ENCODE peak calls at places on chromosomes 4 and X, in ten cellular contexts. B, T, C, E, A, V, J, H, G and M are unnamed samples.

GRCh38 chrX:6024204-6024603 is 204.5 kb downstream of the NLGN4X start:
- DNase-seq in J (no peak), H (no peak), A (no peak), G (no peak), C (no peak), T (no peak), V (no peak), E (no peak), B (peak; percentile 25), M (no peak)

GRCh38 chr4:162011039-162011438 is 152.8 kb downstream of the FSTL5 start:
- DNase-seq in B (no peak), V (peak; percentile 67), E (no peak), G (no peak), H (no peak), A (no peak), C (no peak), J (no peak), T (no peak), M (no peak)

GRCh38 chr4:71266090-71266794 is 72.6 kb upstream of the SLC4A4 start:
- DNase-seq in B (no peak), V (peak; percentile 81), J (no peak), H (no peak), T (no peak), G (no peak), C (no peak), A (no peak), E (no peak), M (no peak)

GRCh38 chrX:149472620-149473019 is 32.5 kb downstream of the IDS start:
- DNase-seq in B (no peak), H (no peak), A (no peak), C (no peak), V (no peak), G (no peak), T (no peak), J (no peak), E (no peak), M (no peak)

GRCh38 chr4:57159866-57160265 is 49.7 kb upstream of the IGFBP7 start:
- DNase-seq in J (no peak), E (no peak), G (no peak), A (no peak), T (no peak), B (no peak), C (no peak), V (no peak), H (no peak), M (no peak)

GRCh38 chr4:73944061-73944875 is 37.6 kb downstream of the PF4 start:
- DNase-seq in G (no peak), C (peak; percentile 73), H (no peak), J (peak; percentile 35), A (peak; percentile 17), T (peak; percentile 24), B (no peak), E (peak; percentile 42), V (peak; percentile 50), M (no peak)

GRCh38 chr4:139017861-139018260 is 2.3 kb downstream of the NOCT start:
- DNase-seq in B (no peak), T (no peak), H (no peak), C (no peak), G (no peak), V (peak; percentile 58), A (no peak), J (no peak), E (no peak), M (no peak)

GRCh38 chrX:63350551-63350950 is 581 bp downstream of the SPIN4 start:
- DNase-seq in E (peak; percentile 18), C (peak; percentile 75), G (no peak), H (no peak), B (no peak), V (peak; percentile 42), T (peak; percentile 30), J (no peak), A (no peak), M (no peak)

GRCh38 chr4:157978680-157979361 is 194.0 kb downstream of the GASK1B start:
- DNase-seq in V (peak; percentile 89), T (peak; percentile 82), G (no peak), J (peak; percentile 26), H (no peak), B (no peak), C (no peak), E (peak; percentile 80), A (no peak), M (peak; percentile 72)

GRCh38 chr4:180203349-180203748 is 2039.9 kb upstream of the TENM3 start:
- DNase-seq in J (no peak), A (no peak), T (no peak), H (no peak), G (no peak), E (no peak), V (no peak), B (no peak), C (no peak), M (no peak)

GRCh38 chr4:92270908-92271307 is 32.9 kb upstream of the GRID2 start:
- DNase-seq in C (no peak), B (no peak), E (no peak), V (no peak), H (no peak), G (no peak), A (no peak), T (no peak), J (no peak), M (no peak)

GRCh38 chrX:49139713-49140112 is 16.2 kb upstream of the GPKOW start:
- DNase-seq in A (no peak), J (no peak), H (no peak), G (no peak), T (no peak), V (no peak), E (no peak), B (no peak), C (no peak), M (no peak)

GRCh38 chrX:45851434-45851991 is 650.8 kb upstream of the DIPK2B start:
- DNase-seq in E (peak; percentile 61), B (peak; percentile 57), H (no peak), G (peak; percentile 63), C (peak; percentile 80), A (no peak), T (peak; percentile 1), V (peak; percentile 67), J (peak; percentile 38), M (no peak)

GRCh38 chrX:38654302-38654701 is 93.0 kb downstream of the TSPAN7 start:
- DNase-seq in V (peak; percentile 43), G (no peak), T (peak; percentile 43), H (no peak), B (no peak), J (no peak), A (no peak), C (no peak), E (peak; percentile 35), M (no peak)

DNA sequence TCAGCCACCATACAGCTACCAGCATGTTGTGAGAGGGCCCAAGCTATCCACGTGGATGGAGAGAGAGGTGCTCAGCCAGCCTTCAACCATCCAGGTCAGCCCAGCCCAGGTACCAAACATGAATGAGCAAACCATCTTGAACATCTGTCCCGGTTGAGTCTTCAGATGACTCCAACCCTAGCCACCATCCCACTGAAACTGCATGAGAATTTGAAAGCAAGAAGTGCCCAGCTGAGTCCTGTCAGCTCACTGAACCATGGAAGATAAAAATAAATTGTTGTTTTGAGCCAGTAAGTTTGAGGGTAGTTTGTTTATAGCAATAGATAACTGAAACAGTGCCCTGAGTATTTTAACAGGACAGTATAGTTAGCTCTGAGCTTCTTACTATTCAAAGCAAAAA is 7.3 kb upstream of the SEL1L3 start:
- DNase-seq in T (no peak), H (no peak), B (no peak), J (no peak), A (no peak), C (no peak), G (no peak), E (no peak), V (no peak), M (no peak)
- H3K4me1 ChIP-seq in T (peaks cover 17% of the 10 kb centered on the region), H (no peaks in the 10 kb centered on the region), B (peaks cover 9% of the 10 kb centered on the region), J (peaks cover 11% of the 10 kb centered on the region), A (no peaks in the 10 kb centered on the region), C (peaks cover 64% of the 10 kb centered on the region), G (no peaks in the 10 kb centered on the region), E (no peaks in the 10 kb centered on the region), V (no peaks in the 10 kb centered on the region), M (no peaks in the 10 kb centered on the region)

DNA sequence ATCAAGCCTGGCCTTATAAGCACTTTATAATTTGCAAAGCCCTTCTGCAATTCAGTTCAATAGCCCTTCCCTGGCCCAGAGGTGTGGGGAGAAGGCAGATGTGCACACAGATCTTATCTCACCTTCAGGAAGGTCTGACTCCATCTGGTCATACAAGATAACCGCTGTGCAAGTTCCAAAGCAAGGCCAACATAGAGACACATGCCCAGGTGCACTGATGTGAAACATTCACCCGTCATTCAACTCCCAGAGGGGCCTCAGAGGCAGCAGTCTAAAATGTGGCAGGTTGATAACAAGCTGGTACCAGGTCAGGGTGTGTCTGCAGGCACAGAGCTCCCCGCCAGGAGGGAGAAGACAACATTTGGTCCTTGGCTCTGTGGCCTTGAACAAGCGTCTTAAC is 10.9 kb upstream of the WFS1 start:
- DNase-seq in E (no peak), G (no peak), H (no peak), T (no peak), J (no peak), C (no peak), V (no peak), A (no peak), B (no peak), M (no peak)
- H3K4me1 ChIP-seq in E (no peaks in the 10 kb centered on the region), G (no peaks in the 10 kb centered on the region), H (no peaks in the 10 kb centered on the region), T (peaks cover 2% of the 10 kb centered on the region), J (no peaks in the 10 kb centered on the region), C (peaks cover 10% of the 10 kb centered on the region), V (no peaks in the 10 kb centered on the region), A (no peaks in the 10 kb centered on the region), B (no peaks in the 10 kb centered on the region), M (no peaks in the 10 kb centered on the region)

DNA sequence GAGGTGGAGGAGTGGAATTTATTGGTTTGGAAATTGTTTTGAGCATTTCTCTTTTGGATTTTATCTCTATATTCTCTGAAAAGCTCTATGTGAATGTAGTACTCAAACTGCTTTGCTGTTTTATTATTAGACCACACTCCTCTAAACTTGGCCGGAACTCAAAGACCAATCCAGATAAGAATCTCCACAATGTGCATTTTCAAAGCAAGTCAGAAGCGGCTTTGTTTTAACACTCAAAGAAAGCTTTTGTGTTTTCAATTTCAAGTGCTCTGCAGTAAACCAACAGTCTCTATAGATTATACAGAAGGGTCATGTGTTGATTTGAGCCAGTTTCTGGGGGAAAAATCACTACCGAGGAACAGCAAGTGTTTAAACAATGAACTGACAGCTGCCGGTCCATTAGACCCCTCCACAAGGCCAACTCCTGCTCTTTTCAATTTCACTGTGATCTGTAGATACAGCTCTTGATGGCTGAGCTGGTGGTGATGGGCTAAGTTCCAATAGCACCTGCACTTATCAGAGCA is 79.4 kb downstream of the FTHL17 start:
- DNase-seq in C (no peak), V (no peak), T (peak; percentile 1), J (peak; percentile 39), G (no peak), A (no peak), B (no peak), H (no peak), E (no peak), M (no peak)
- H3K4me1 ChIP-seq in C (no peaks in the 10 kb centered on the region), V (no peaks in the 10 kb centered on the region), T (no peaks in the 10 kb centered on the region), J (no peaks in the 10 kb centered on the region), G (no peaks in the 10 kb centered on the region), A (no peaks in the 10 kb centered on the region), B (no peaks in the 10 kb centered on the region), H (no peaks in the 10 kb centered on the region), E (no peaks in the 10 kb centered on the region), M (no peaks in the 10 kb centered on the region)

DNA sequence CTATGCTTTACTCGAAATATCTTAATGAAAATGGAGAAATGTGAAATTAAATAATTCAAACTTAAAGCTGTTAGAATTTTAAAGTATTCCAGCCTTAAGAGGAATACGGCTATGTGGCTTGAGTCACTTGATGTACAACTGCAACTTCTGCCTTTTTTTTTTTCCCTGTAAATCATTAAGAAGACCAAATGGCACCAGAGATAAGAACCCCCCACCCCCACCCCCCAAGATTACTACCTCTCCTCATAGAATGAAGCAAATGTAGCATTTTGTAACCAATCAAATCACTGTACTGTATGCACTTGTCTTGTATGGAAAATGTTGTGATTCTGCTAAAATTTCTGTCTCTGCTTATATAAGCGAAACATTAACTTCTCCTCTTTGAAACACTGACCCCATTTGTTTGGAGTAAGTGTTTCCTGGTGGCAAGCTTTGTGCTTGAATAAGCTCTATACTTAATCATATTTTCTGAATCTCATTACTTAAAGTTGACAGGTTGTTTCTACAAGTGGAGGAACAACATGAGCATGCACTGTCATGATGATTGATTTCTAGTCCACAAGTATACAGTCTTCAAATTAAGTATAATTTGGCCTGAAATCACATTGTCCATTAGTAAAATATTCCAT is 104.2 kb upstream of the BMP2K start:
- DNase-seq in B (no peak), E (no peak), A (no peak), T (no peak), J (no peak), V (no peak), C (no peak), H (no peak), G (no peak), M (no peak)
- H3K4me1 ChIP-seq in B (no peaks in the 10 kb centered on the region), E (peaks cover 19% of the 10 kb centered on the region), A (no peaks in the 10 kb centered on the region), T (peaks cover 16% of the 10 kb centered on the region), J (no peaks in the 10 kb centered on the region), V (peaks cover 12% of the 10 kb centered on the region), C (peaks cover 48% of the 10 kb centered on the region), H (no peaks in the 10 kb centered on the region), G (no peaks in the 10 kb centered on the region), M (no peaks in the 10 kb centered on the region)